ENCODE peak calls at places on chromosomes 16 and 17, in six cellular contexts. R is IMR-90, I is small intestine, D is thoracic aorta, W is lung, Y is endodermal cell. A is an unnamed sample.
A peak's percentile ranks its signal among the peaks of the same experiment; 100 is the strongest.

GRCh38 chr17:62662855-62663254 is 35.4 kb downstream of the MRC2 start:
- DNase-seq in R (no peak), D (no peak), W (no peak), I (peak; percentile 9), Y (no peak), A (no peak)

GRCh38 chr17:77502626-77503292 is 362.0 kb downstream of the SEC14L1 start:
- DNase-seq in R (no peak), D (no peak), Y (peak; percentile 47), W (no peak), I (no peak), A (no peak)

GRCh38 chr16:74455213-74455612 is 33.9 kb upstream of the CLEC18B start:
- DNase-seq in D (no peak), W (no peak), R (peak; percentile 40), I (no peak), Y (no peak), A (no peak)

GRCh38 chr17:27413792-27414191 is 42.5 kb upstream of the KSR1 start:
- DNase-seq in D (no peak), Y (no peak), I (no peak), W (no peak), R (no peak), A (no peak)

GRCh38 chr17:15197229-15197628 is 67.9 kb downstream of the PMP22 start:
- DNase-seq in R (no peak), Y (no peak), I (no peak), W (no peak), D (no peak), A (no peak)

GRCh38 chr16:66928702-66929388 is 3.5 kb upstream of the RRAD start:
- DNase-seq in R (peak; percentile 35), Y (peak; percentile 73), D (no peak), I (peak; percentile 61), W (no peak), A (no peak)

GRCh38 chr16:30004424-30004776 is 6.4 kb downstream of the DOC2A start:
- DNase-seq in W (no peak), D (no peak), R (no peak), I (no peak), Y (no peak), A (no peak)

GRCh38 chr17:44905006-44906000 is 6.1 kb upstream of the EFTUD2 start:
- DNase-seq in Y (no peak), R (peak; percentile 11), D (no peak), I (peak; percentile 92), W (no peak), A (no peak)

GRCh38 chr17:47970725-47971511 is at the start of gene CDK5RAP3:
- DNase-seq in I (peak; percentile 100), Y (peak; percentile 100), W (peak; percentile 100), D (peak; percentile 100), R (peak; percentile 99), A (peak; percentile 98)

GRCh38 chr16:59397638-59398037 is 663.5 kb upstream of the GOT2 start:
- DNase-seq in R (no peak), I (no peak), D (no peak), W (no peak), Y (no peak), A (no peak)
- H3K4me1 ChIP-seq in R (no peaks in the 10 kb centered on the region), I (no peaks in the 10 kb centered on the region), D (no peaks in the 10 kb centered on the region), W (no peaks in the 10 kb centered on the region), Y (no peaks in the 10 kb centered on the region), A (no peaks in the 10 kb centered on the region)

GRCh38 chr16:78598186-78598585 is 498.7 kb downstream of the WWOX start:
- DNase-seq in R (no peak), I (no peak), D (no peak), W (no peak), Y (no peak), A (no peak)

GRCh38 chr16:78599271-78599670 is 499.8 kb downstream of the WWOX start:
- DNase-seq in Y (no peak), I (no peak), R (no peak), D (no peak), W (no peak), A (no peak)

GRCh38 chr16:78596348-78596995 is 497.0 kb downstream of the WWOX start:
- DNase-seq in R (no peak), W (no peak), I (no peak), D (no peak), Y (no peak), A (no peak)

GRCh38 chr16:78594191-78594590 is 494.7 kb downstream of the WWOX start:
- DNase-seq in D (no peak), W (no peak), R (no peak), I (no peak), Y (no peak), A (no peak)

DNA sequence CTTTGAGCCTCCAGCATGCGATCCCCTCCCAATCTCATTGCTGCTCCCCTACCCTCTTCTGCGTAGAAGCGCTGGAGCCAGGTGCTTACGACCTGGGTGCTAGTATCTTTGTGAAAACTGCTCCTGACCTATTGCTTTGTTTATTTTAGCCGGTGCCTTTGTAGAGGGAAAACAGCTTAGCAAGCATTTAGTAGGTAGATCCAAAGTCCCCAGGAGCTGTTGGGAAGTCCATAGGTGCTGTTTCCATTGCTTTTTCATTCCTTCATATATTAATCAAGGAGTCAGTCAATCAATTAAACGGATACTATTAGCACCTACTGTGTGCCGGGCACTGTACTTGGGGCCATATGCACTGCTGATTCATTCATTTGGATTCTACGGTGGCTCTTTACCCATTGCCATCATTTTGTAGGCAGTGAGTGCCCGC is 497.6 kb downstream of the WWOX start:
- DNase-seq in D (no peak), R (no peak), W (no peak), I (peak; percentile 79), Y (no peak), A (no peak)
- H3K9me3 ChIP-seq in D (no peaks in the 10 kb centered on the region), R (peaks cover 27% of the 10 kb centered on the region), W (no peaks in the 10 kb centered on the region), I (no peaks in the 10 kb centered on the region), Y (no peaks in the 10 kb centered on the region), A (no peaks in the 10 kb centered on the region)

GRCh38 chr17:17761894-17762781 is 74.6 kb downstream of the SREBF1 start:
- DNase-seq in D (no peak), I (no peak), Y (no peak), W (no peak), R (no peak), A (no peak)
- H3K4me1 ChIP-seq in D (no peaks in the 10 kb centered on the region), I (no peaks in the 10 kb centered on the region), Y (peaks cover 4% of the 10 kb centered on the region), W (no peaks in the 10 kb centered on the region), R (peaks cover 20% of the 10 kb centered on the region), A (peaks cover 21% of the 10 kb centered on the region)

GRCh38 chr16:87534030-87534653 is 41.3 kb upstream of the ZCCHC14 start:
- DNase-seq in D (no peak), Y (no peak), R (peak; percentile 24), W (no peak), I (no peak), A (no peak)

GRCh38 chr16:87534751-87535150 is 41.9 kb upstream of the ZCCHC14 start:
- DNase-seq in R (no peak), I (no peak), W (no peak), D (no peak), Y (no peak), A (no peak)

GRCh38 chr16:87536795-87537142 is 43.9 kb upstream of the ZCCHC14 start:
- DNase-seq in D (no peak), Y (no peak), I (no peak), R (no peak), W (no peak), A (no peak)

GRCh38 chr16:87535855-87536794 is 43.3 kb upstream of the ZCCHC14 start:
- DNase-seq in R (no peak), I (no peak), D (no peak), Y (no peak), W (no peak), A (no peak)

DNA sequence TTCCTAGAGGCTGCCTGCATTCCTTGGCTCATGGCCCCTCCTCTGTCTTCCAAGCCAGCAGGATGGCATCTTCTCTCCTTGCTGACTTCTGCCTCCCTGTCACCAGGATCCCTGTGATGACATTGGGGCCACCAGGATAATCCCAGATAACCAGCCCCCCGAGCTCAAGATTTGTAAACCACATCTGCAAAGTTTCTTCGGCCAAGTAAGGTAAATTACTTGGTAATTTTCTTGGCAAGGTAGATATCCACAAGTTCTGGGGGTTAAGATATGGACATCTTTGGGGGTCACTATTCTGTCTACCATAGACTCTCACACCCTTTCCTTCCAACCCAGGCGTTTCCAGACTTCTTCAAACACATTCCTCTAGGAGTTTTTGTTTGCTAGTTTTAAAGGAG is 42.6 kb upstream of the ZCCHC14 start:
- DNase-seq in I (no peak), W (no peak), Y (no peak), R (no peak), D (no peak), A (no peak)
- H3K9me3 ChIP-seq in I (no peaks in the 10 kb centered on the region), W (no peaks in the 10 kb centered on the region), Y (peaks cover 12% of the 10 kb centered on the region), R (peaks cover 20% of the 10 kb centered on the region), D (peaks cover 8% of the 10 kb centered on the region), A (no peaks in the 10 kb centered on the region)

GRCh38 chr16:31501966-31502348 is 6.2 kb downstream of the RUSF1 start:
- DNase-seq in Y (no peak), W (no peak), D (no peak), R (no peak), I (no peak), A (no peak)

GRCh38 chr16:31502981-31503380 is 5.2 kb downstream of the RUSF1 start:
- DNase-seq in R (peak; percentile 43), W (peak; percentile 67), I (no peak), D (no peak), Y (no peak), A (no peak)

GRCh38 chr16:31505483-31505882 is 2.7 kb downstream of the RUSF1 start:
- DNase-seq in D (no peak), R (no peak), W (no peak), I (no peak), Y (no peak), A (no peak)

GRCh38 chr16:31501226-31501965 is 6.8 kb downstream of the RUSF1 start:
- DNase-seq in W (no peak), D (no peak), Y (no peak), R (no peak), I (no peak), A (no peak)

GRCh38 chr16:31504159-31504558 is 4.0 kb downstream of the RUSF1 start:
- DNase-seq in Y (no peak), D (no peak), R (no peak), W (no peak), I (no peak), A (no peak)
- H3K4me1 ChIP-seq in Y (no peaks in the 10 kb centered on the region), D (peaks cover 32% of the 10 kb centered on the region), R (peaks cover 8% of the 10 kb centered on the region), W (peaks cover 12% of the 10 kb centered on the region), I (peaks cover 9% of the 10 kb centered on the region), A (peaks cover 21% of the 10 kb centered on the region)

GRCh38 chr17:79576333-79576732 is 34.5 kb downstream of the RBFOX3 start:
- DNase-seq in D (no peak), Y (no peak), R (no peak), I (no peak), W (no peak), A (no peak)
- H3K9me3 ChIP-seq in D (no peaks in the 10 kb centered on the region), Y (no peaks in the 10 kb centered on the region), R (peaks cover 19% of the 10 kb centered on the region), I (no peaks in the 10 kb centered on the region), W (no peaks in the 10 kb centered on the region), A (no peaks in the 10 kb centered on the region)

GRCh38 chr16:3718628-3719027 is 1.3 kb upstream of the TRAP1 start:
- DNase-seq in D (no peak), Y (no peak), I (no peak), R (no peak), W (no peak), A (no peak)
- H3K4me1 ChIP-seq in D (peaks cover 19% of the 10 kb centered on the region), Y (no peaks in the 10 kb centered on the region), I (no peaks in the 10 kb centered on the region), R (no peaks in the 10 kb centered on the region), W (peaks cover 3% of the 10 kb centered on the region), A (peaks cover 15% of the 10 kb centered on the region)

GRCh38 chr16:57016301-57016700 is 26.9 kb downstream of the NLRC5 start:
- DNase-seq in R (no peak), D (no peak), Y (no peak), W (no peak), I (no peak), A (no peak)
- H3K9me3 ChIP-seq in R (peaks cover 2% of the 10 kb centered on the region), D (no peaks in the 10 kb centered on the region), Y (no peaks in the 10 kb centered on the region), W (no peaks in the 10 kb centered on the region), I (no peaks in the 10 kb centered on the region), A (no peaks in the 10 kb centered on the region)

A was measured in CD8-positive, alpha-beta memory T cell.